ENCODE peak calls at places on chromosomes 16 and 17, in five cellular contexts. V is NCI-H345, E is IMR-90, F is endothelial cell, J is globus pallidus. P is an unnamed sample.

GRCh38 chr17:83002118-83002805 is 77.1 kb upstream of the METRNL start:
- DNase-seq in E (no peak), F (no peak), J (no peak), V (no peak), P (no peak)

GRCh38 chr17:63015824-63016223 is 49.8 kb downstream of the TANC2 start:
- DNase-seq in V (no peak), E (peak; percentile 31), F (no peak), J (no peak), P (no peak)

GRCh38 chr17:68013385-68013784 is 17.1 kb upstream of the C17orf58 start:
- DNase-seq in F (no peak), J (no peak), V (no peak), E (no peak), P (no peak)

GRCh38 chr17:40327735-40328385 is 18.9 kb downstream of the RARA start:
- DNase-seq in V (no peak), E (no peak), J (no peak), F (no peak), P (no peak)

GRCh38 chr16:50925758-50926357 is 184.0 kb downstream of the CYLD start:
- DNase-seq in F (no peak), E (no peak), V (no peak), J (no peak), P (no peak)

GRCh38 chr17:40293363-40293762 is 5.7 kb downstream of the CDC6 start:
- DNase-seq in F (no peak), J (no peak), V (no peak), E (no peak), P (no peak)

GRCh38 chr16:89121691-89122321 is 28.2 kb downstream of the ACSF3 start:
- DNase-seq in J (no peak), F (no peak), V (no peak), E (no peak), P (no peak)

GRCh38 chr17:55487727-55488436 is 23.4 kb downstream of the SMIM36 start:
- DNase-seq in V (no peak), E (no peak), J (no peak), F (no peak), P (no peak)

GRCh38 chr16:70730016-70730415 is 44.2 kb upstream of the MTSS2 start:
- DNase-seq in V (no peak), E (no peak), J (no peak), F (no peak), P (no peak)

GRCh38 chr16:69404275-69404805 is 18.5 kb upstream of the TERF2 start:
- DNase-seq in F (no peak), E (peak; percentile 40), J (no peak), V (no peak), P (peak; percentile 46)

GRCh38 chr17:67671492-67671891 is 46.2 kb upstream of the NOL11 start:
- DNase-seq in V (peak; percentile 3), F (no peak), J (no peak), E (peak; percentile 7), P (no peak)

GRCh38 chr17:7129311-7129710 is 14.7 kb upstream of the ASGR2 start:
- DNase-seq in F (no peak), V (no peak), E (no peak), J (no peak), P (no peak)

GRCh38 chr17:65131946-65132345 is 5.2 kb upstream of the RGS9 start:
- DNase-seq in V (no peak), J (no peak), E (peak; percentile 97), F (no peak), P (no peak)

GRCh38 chr16:59410451-59410850 is 676.3 kb upstream of the GOT2 start:
- DNase-seq in J (no peak), V (no peak), F (no peak), E (no peak), P (no peak)

GRCh38 chr17:33982872-33983271 is 272.2 kb upstream of the CCL2 start:
- DNase-seq in F (no peak), E (no peak), V (no peak), J (no peak), P (no peak)

GRCh38 chr16:69534720-69535119 is 31.0 kb upstream of the NFAT5 start:
- DNase-seq in E (no peak), F (no peak), V (no peak), J (no peak), P (no peak)

GRCh38 chr16:27113341-27113841 is 46.7 kb downstream of the C16orf82 start:
- DNase-seq in E (no peak), J (no peak), V (no peak), F (no peak), P (no peak)

GRCh38 chr16:57533618-57534336 is 2.6 kb downstream of the CCDC102A start:
- DNase-seq in J (no peak), F (no peak), E (no peak), V (no peak), P (no peak)

GRCh38 chr16:21652451-21652850 is at the start of gene IGSF6:
- DNase-seq in V (no peak), E (no peak), J (no peak), F (no peak), P (no peak)

GRCh38 chr17:77610980-77611641 is 347.4 kb upstream of the TNRC6C start:
- DNase-seq in F (no peak), E (no peak), J (peak; percentile 6), V (no peak), P (no peak)

GRCh38 chr16:70706948-70707465 is 21.2 kb upstream of the MTSS2 start:
- DNase-seq in F (no peak), J (no peak), E (peak; percentile 91), V (no peak), P (no peak)

GRCh38 chr16:8660841-8661301 is 13.5 kb upstream of the ABAT start:
- DNase-seq in F (peak; percentile 82), J (peak; percentile 45), V (peak; percentile 75), E (peak; percentile 58), P (peak; percentile 64)

GRCh38 chr17:40327244-40327666 is 18.3 kb downstream of the RARA start:
- DNase-seq in F (no peak), E (no peak), J (no peak), V (no peak), P (no peak)

GRCh38 chr17:78862073-78863023 is 21.7 kb upstream of the USP36 start:
- DNase-seq in J (no peak), F (no peak), V (no peak), E (peak; percentile 98), P (no peak)

GRCh38 chr16:60107467-60107866 is 1373.4 kb upstream of the GOT2 start:
- DNase-seq in J (peak; percentile 5), F (no peak), V (no peak), E (no peak), P (no peak)

GRCh38 chr17:55634702-55635101 is 88.0 kb downstream of the TMEM100 start:
- DNase-seq in J (no peak), E (no peak), V (no peak), F (no peak), P (no peak)

GRCh38 chr16:12245923-12246290 is 269.4 kb downstream of the SNX29 start:
- DNase-seq in V (peak; percentile 91), E (no peak), F (no peak), J (no peak), P (no peak)

P was measured in putamen.